ENCODE peak calls at places on chromosomes 11 and 22, in four cellular contexts. L is body of pancreas, W is tibial artery, Y is aorta. C is an unnamed sample. For H3K4me1 and H3K9me3, the result is how much of the 10 kb centered on the place peaks cover.

GRCh38 chr11:119368121-119369034 is 13.1 kb downstream of the USP2 start:
- DNase-seq in L (peak), W (no peak), Y (no peak), C (peak)

GRCh38 chr11:99916078-99916477 is 771.0 kb upstream of the ARHGAP42 start:
- DNase-seq in L (no peak), Y (no peak), W (no peak), C (no peak)

GRCh38 chr11:93348931-93349330 is 18.4 kb downstream of the DEUP1 start:
- DNase-seq in Y (no peak), W (no peak), L (no peak), C (no peak)

GRCh38 chr22:44710474-44711235 is 8.7 kb downstream of the PRR5 start:
- DNase-seq in Y (no peak), L (no peak), W (no peak), C (no peak)

GRCh38 chr11:3202759-3203158 is 15.9 kb downstream of the MRGPRG start:
- DNase-seq in L (peak), Y (peak), W (peak), C (no peak)

GRCh38 chr11:71446150-71446549 is 2.0 kb downstream of the DHCR7 start:
- DNase-seq in L (no peak), Y (no peak), W (no peak), C (no peak)

GRCh38 chr11:61839742-61840141 is 11.6 kb downstream of the FADS2 start:
- DNase-seq in W (no peak), L (no peak), Y (no peak), C (no peak)

GRCh38 chr11:10581481-10582019 is 13.1 kb upstream of the LYVE1 start:
- DNase-seq in L (peak), Y (peak), W (peak), C (no peak)

GRCh38 chr11:47786373-47786772 is 19.2 kb upstream of the FNBP4 start:
- DNase-seq in W (no peak), L (peak), Y (no peak), C (no peak)

GRCh38 chr11:95087171-95087570 is 2.5 kb upstream of the ENDOD1 start:
- DNase-seq in Y (no peak), L (no peak), W (no peak), C (no peak)

GRCh38 chr11:86069408-86070086 is 663 bp upstream of the PICALM start:
- DNase-seq in W (peak), L (peak), Y (peak), C (peak)

GRCh38 chr11:23201936-23202522 is 341.8 kb upstream of the CCDC179 start:
- DNase-seq in W (no peak), Y (no peak), L (no peak), C (no peak)

DNA sequence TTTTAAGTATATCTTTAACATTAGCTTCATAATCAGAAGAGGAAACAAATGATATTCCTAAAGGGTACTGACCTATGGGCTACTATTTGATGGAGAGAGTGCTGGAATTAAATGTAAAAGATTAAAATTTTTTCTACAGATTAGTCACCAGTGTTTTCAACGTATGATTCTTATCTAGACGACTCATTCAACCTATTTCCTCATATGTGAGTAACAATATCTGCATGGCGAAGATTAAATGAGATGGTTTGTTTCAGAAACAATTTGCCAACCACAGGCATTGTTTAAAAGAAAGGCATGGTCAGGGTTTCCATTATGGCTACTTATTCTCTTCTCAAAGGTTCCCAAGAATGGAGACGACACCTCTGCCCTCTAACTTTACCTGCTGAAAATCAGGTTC is 20.4 kb downstream of the OR56B4 start:
- DNase-seq in Y (no peak), W (no peak), L (no peak), C (no peak)
- H3K4me1 ChIP-seq in Y (under half), W (under half), L (under half), C (under half)

DNA sequence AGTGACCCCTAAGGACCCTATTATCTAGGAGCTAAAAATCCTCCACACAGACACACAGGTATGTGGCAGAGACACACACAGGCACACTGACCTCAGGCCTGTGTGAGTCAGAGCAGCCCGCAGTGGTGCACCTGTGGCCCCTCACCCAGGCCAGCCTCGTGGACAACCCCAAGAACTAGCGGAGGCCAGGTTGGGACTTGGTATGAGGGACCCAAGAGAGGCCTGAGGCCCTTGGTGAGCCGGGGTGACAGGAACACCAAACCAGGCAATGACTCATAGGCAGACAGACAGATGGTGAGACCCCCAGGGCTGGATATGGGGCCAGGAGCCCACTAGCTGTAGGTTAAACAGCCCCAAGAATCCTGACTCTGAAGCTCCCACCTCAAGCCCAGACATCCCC is 6.0 kb downstream of the CASTOR1 start:
- DNase-seq in Y (no peak), W (no peak), L (no peak), C (no peak)
- H3K27ac ChIP-seq in Y (no peak), W (no peak), L (no peak), C (no peak)

GRCh38 chr22:47608421-47608820 is 846.0 kb downstream of the TBC1D22A start:
- DNase-seq in Y (peak), L (no peak), W (no peak), C (no peak)
- H3K9me3 ChIP-seq in Y (under half), L (under half), W (under half), C (under half)

GRCh38 chr22:26823966-26824365 is 166.6 kb downstream of the MIAT start:
- DNase-seq in Y (no peak), W (no peak), L (no peak), C (no peak)
- H3K4me1 ChIP-seq in Y (under half), W (under half), L (under half), C (under half)

GRCh38 chr22:24302591-24302990 is 32.0 kb downstream of the SPECC1L start:
- DNase-seq in W (no peak), L (no peak), Y (no peak), C (no peak)
- H3K27ac ChIP-seq in W (peak), L (peak), Y (no peak), C (peak)

GRCh38 chr11:63869686-63870085 is 30.8 kb downstream of the MARK2 start:
- DNase-seq in Y (no peak), W (no peak), L (no peak), C (no peak)
- H3K9me3 ChIP-seq in Y (under half), W (under half), L (under half), C (under half)

C was measured in uterus.